ENCODE peak calls at places on chromosomes 3 and 15, in seven cellular contexts. Y, J, R, B, U, E and Z are unnamed samples.

GRCh38 chr3:45590256-45590655 is 4.3 kb upstream of the LIMD1 start:
- DNase-seq in R (no peak), E (no peak), U (no peak), J (no peak), B (no peak), Y (no peak), Z (no peak)

GRCh38 chr3:32399030-32399620 is 7.5 kb downstream of the CMTM7 start:
- DNase-seq in J (no peak), R (peak; percentile 88), E (peak; percentile 40), Y (peak; percentile 74), U (peak; percentile 53), B (peak; percentile 59), Z (peak; percentile 72)

GRCh38 chr3:151379083-151379734 is 5.3 kb downstream of the P2RY12 start:
- DNase-seq in J (no peak), E (peak; percentile 46), R (peak; percentile 57), U (no peak), Y (peak; percentile 65), B (peak; percentile 29), Z (peak; percentile 35)

GRCh38 chr15:88610756-88611231 is 10.3 kb upstream of the AEN start:
- DNase-seq in U (no peak), Y (peak; percentile 71), B (no peak), R (no peak), J (no peak), E (no peak), Z (no peak)

GRCh38 chr3:14335774-14336413 is 66.5 kb upstream of the SLC6A6 start:
- DNase-seq in J (no peak), Y (peak; percentile 48), E (no peak), B (no peak), U (no peak), R (no peak), Z (no peak)

GRCh38 chr15:69834756-69835155 is 263.0 kb downstream of the TLE3 start:
- DNase-seq in B (no peak), U (no peak), E (no peak), Y (peak; percentile 39), R (no peak), J (no peak), Z (no peak)

GRCh38 chr3:134487406-134487805 is 1.5 kb downstream of the CEP63 start:
- DNase-seq in Y (no peak), E (no peak), B (no peak), J (no peak), R (no peak), U (peak; percentile 65), Z (no peak)

GRCh38 chr3:116951610-116952009 is 242.0 kb downstream of the TUSC7 start:
- DNase-seq in U (no peak), B (no peak), J (no peak), E (no peak), R (no peak), Y (no peak), Z (no peak)

GRCh38 chr3:116661196-116661595 is 48.4 kb upstream of the TUSC7 start:
- DNase-seq in J (no peak), E (no peak), U (no peak), Y (no peak), B (no peak), R (no peak), Z (peak; percentile 4)

GRCh38 chr3:177591371-177591770 is 394.1 kb upstream of the TBL1XR1 start:
- DNase-seq in B (no peak), R (no peak), J (no peak), U (no peak), Y (no peak), E (no peak), Z (peak; percentile 94)

GRCh38 chr3:27479816-27480543 is 4.2 kb downstream of the SLC4A7 start:
- DNase-seq in R (peak; percentile 19), B (no peak), U (peak; percentile 18), J (no peak), E (no peak), Y (no peak), Z (no peak)

GRCh38 chr3:197242784-197243432 is 55.5 kb downstream of the DLG1 start:
- DNase-seq in Y (peak; percentile 62), E (no peak), J (no peak), R (no peak), U (no peak), B (peak; percentile 4), Z (peak; percentile 10)

GRCh38 chr15:48781481-48782081 is 29.3 kb downstream of the CEP152 start:
- DNase-seq in Y (no peak), J (no peak), B (no peak), R (peak; percentile 66), U (no peak), E (no peak), Z (no peak)

GRCh38 chr15:48785712-48786111 is 25.2 kb downstream of the CEP152 start:
- DNase-seq in Y (no peak), U (no peak), B (no peak), R (no peak), E (no peak), J (no peak), Z (no peak)

GRCh38 chr15:48784756-48785155 is 26.1 kb downstream of the CEP152 start:
- DNase-seq in B (no peak), Y (no peak), R (no peak), J (no peak), U (no peak), E (no peak), Z (no peak)

GRCh38 chr15:48782911-48783310 is 28.0 kb downstream of the CEP152 start:
- DNase-seq in Y (no peak), J (no peak), B (no peak), E (no peak), U (no peak), R (no peak), Z (no peak)

DNA sequence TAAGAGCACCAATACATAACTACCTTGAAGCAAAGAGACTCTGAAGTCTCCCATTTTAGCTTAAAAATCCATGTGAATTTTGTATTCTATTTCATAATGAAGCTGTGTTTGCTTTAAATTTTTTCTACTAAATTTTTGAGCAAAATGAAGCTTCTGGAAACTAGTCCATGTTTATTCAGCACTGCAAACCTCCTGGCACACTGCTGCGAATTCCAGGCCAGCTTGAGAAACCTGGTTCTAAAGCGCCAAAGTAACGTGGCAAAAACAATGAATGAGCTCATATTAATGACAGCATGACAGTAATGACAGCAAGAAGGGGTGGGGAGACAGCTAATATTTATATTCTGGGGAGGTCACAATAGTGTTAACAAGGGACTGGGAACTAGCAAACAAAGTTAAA is 25.7 kb downstream of the CEP152 start:
- DNase-seq in U (no peak), J (no peak), R (no peak), Y (no peak), B (no peak), E (no peak), Z (no peak)
- TF ChIP-seq CTCF in U (no peak), J (no peak), R (no peak), Y (no peak), B (no peak), E (no peak), Z (no peak)

GRCh38 chr3:908839-909238 is 184.0 kb upstream of the CNTN6 start:
- DNase-seq in B (no peak), J (no peak), R (no peak), E (no peak), Y (peak; percentile 43), U (no peak), Z (no peak)
- TF ChIP-seq CTCF in B (no peak), J (no peak), R (peak; percentile 14), E (peak; percentile 11), Y (peak; percentile 60), U (no peak), Z (peak; percentile 34)

GRCh38 chr3:15470804-15471203 is 43.4 kb downstream of the EAF1 start:
- DNase-seq in E (no peak), J (no peak), B (no peak), R (no peak), U (no peak), Y (no peak), Z (no peak)

GRCh38 chr3:15471861-15472260 is 44.5 kb downstream of the EAF1 start:
- DNase-seq in R (no peak), U (no peak), E (no peak), J (no peak), B (no peak), Y (no peak), Z (no peak)

GRCh38 chr3:15465876-15466585 is 38.6 kb downstream of the EAF1 start:
- DNase-seq in J (no peak), R (no peak), B (no peak), U (no peak), E (no peak), Y (no peak), Z (no peak)

GRCh38 chr3:15467227-15468181 is 40.1 kb downstream of the EAF1 start:
- DNase-seq in R (no peak), B (no peak), E (no peak), U (no peak), J (no peak), Y (no peak), Z (no peak)

GRCh38 chr3:15470261-15470660 is 42.9 kb downstream of the EAF1 start:
- DNase-seq in U (no peak), R (peak; percentile 6), E (no peak), Y (no peak), J (no peak), B (peak; percentile 21), Z (peak; percentile 9)
- TF ChIP-seq CTCF in U (no peak), R (peak; percentile 38), E (no peak), Y (peak; percentile 11), J (no peak), B (no peak), Z (no peak)

GRCh38 chr3:167493240-167493639 is 19.4 kb upstream of the SERPINI2 start:
- DNase-seq in Y (peak; percentile 54), E (peak; percentile 23), B (peak; percentile 9), U (no peak), R (peak; percentile 30), J (no peak), Z (peak; percentile 21)
- TF ChIP-seq CTCF in Y (peak; percentile 66), E (peak; percentile 60), B (no peak), U (no peak), R (peak; percentile 69), J (no peak), Z (peak; percentile 29)

GRCh38 chr3:21170964-21171363 is 580.0 kb downstream of the ZNF385D start:
- DNase-seq in U (peak; percentile 5), B (peak; percentile 8), J (no peak), R (peak; percentile 36), Y (peak; percentile 64), E (no peak), Z (peak; percentile 34)
- TF ChIP-seq CTCF in U (peak; percentile 20), B (no peak), J (no peak), R (peak; percentile 68), Y (peak; percentile 76), E (peak; percentile 11), Z (peak; percentile 41)

GRCh38 chr3:193826126-193826795 is 233.3 kb downstream of the OPA1 start:
- DNase-seq in J (no peak), U (no peak), E (no peak), Y (no peak), B (peak; percentile 25), R (peak; percentile 53), Z (peak; percentile 81)
- TF ChIP-seq CTCF in J (no peak), U (no peak), E (no peak), Y (no peak), B (no peak), R (no peak), Z (no peak)